ENCODE peak calls at places on chromosomes 7 and 10, in seven cellular contexts. G is pons, B is fibroblast of pulmonary artery, P is KBM-7, J is tibial nerve, C is NCI-H2081, S is epithelial cell of esophagus. F is an unnamed sample.

GRCh38 chr10:85060944-85061343 is 732.6 kb downstream of the CCSER2 start:
- DNase-seq in S (no peak), B (no peak), C (no peak), J (no peak), G (no peak), P (no peak), F (no peak)

GRCh38 chr10:88117869-88118632 is 254.6 kb downstream of the PTEN start:
- DNase-seq in B (no peak), S (peak), J (peak), G (no peak), P (peak), C (no peak), F (no peak)

GRCh38 chr10:60536529-60537114 is 146.9 kb upstream of the ANK3 start:
- DNase-seq in J (no peak), B (peak), S (peak), G (no peak), C (no peak), P (no peak), F (no peak)

GRCh38 chr10:74310652-74311257 is 159.7 kb downstream of the ADK start:
- DNase-seq in J (no peak), P (no peak), C (no peak), S (no peak), B (no peak), G (no peak), F (no peak)

GRCh38 chr7:87506243-87507180 is 31.0 kb upstream of the ABCB4 start:
- DNase-seq in P (peak), J (no peak), B (peak), C (no peak), S (peak), G (peak), F (no peak)

GRCh38 chr7:2009541-2010001 is 223.2 kb downstream of the MAD1L1 start:
- DNase-seq in P (no peak), G (peak), J (no peak), B (no peak), S (no peak), C (peak), F (no peak)

GRCh38 chr7:106592282-106593027 is 68.5 kb downstream of the CCDC71L start:
- DNase-seq in G (no peak), P (no peak), J (no peak), S (no peak), C (no peak), B (no peak), F (no peak)

GRCh38 chr7:155203059-155203881 is 94.4 kb upstream of the INSIG1 start:
- DNase-seq in P (no peak), C (no peak), J (no peak), B (no peak), S (no peak), G (no peak), F (no peak)

GRCh38 chr10:35795131-35795819 is 153.2 kb upstream of the FZD8 start:
- DNase-seq in J (no peak), B (peak), G (no peak), P (no peak), C (peak), S (peak), F (no peak)

GRCh38 chr7:55054252-55054651 is 35.4 kb downstream of the EGFR start:
- DNase-seq in G (no peak), J (no peak), S (peak), C (no peak), P (no peak), B (no peak), F (no peak)

GRCh38 chr7:2930310-2931033 is 86.4 kb upstream of the GNA12 start:
- DNase-seq in S (no peak), C (no peak), B (no peak), J (no peak), P (no peak), G (no peak), F (no peak)

GRCh38 chr10:60335708-60336107 is 54.0 kb downstream of the ANK3 start:
- DNase-seq in B (no peak), S (peak), P (no peak), J (no peak), C (no peak), G (peak), F (no peak)

F was measured in PC-9.